ENCODE peak calls at places on chromosomes 1 and 21, in nine cellular contexts. N is CD4-positive, alpha-beta T cell; R is iPS-NIHi11; W is Caco-2; B is kidney tubule cell; S is CD4-positive, alpha-beta memory T cell; J is cardiac fibroblast; I is fibroblast of the conjunctiva; U is fibroblast of mammary gland. Q is an unnamed sample.
A peak's percentile ranks its signal among the peaks of the same experiment; 100 is the strongest.

GRCh38 chr1:205914730-205915129 is 28.5 kb downstream of the SLC26A9 start:
- DNase-seq in N (no peak), R (no peak), W (no peak), B (no peak), S (no peak), J (no peak), I (no peak), U (no peak), Q (no peak)

GRCh38 chr1:151653397-151653796 is 41.5 kb downstream of the SNX27 start:
- DNase-seq in N (no peak), R (no peak), W (no peak), B (peak; percentile 6), S (no peak), J (peak; percentile 85), I (peak; percentile 5), U (peak; percentile 73), Q (no peak)

GRCh38 chr1:245084551-245084950 is 70.2 kb upstream of the KIF26B start:
- DNase-seq in N (no peak), R (no peak), W (no peak), B (peak; percentile 32), S (no peak), J (no peak), I (no peak), U (peak; percentile 35), Q (peak; percentile 15)

GRCh38 chr1:46203738-46204405 is 738 bp downstream of the LURAP1 start:
- DNase-seq in N (no peak), R (peak; percentile 31), W (no peak), B (no peak), S (no peak), J (no peak), I (no peak), U (no peak), Q (no peak)

GRCh38 chr1:147834189-147834588 is 68.4 kb upstream of the GJA8 start:
- DNase-seq in N (no peak), R (no peak), W (no peak), B (no peak), S (no peak), J (no peak), I (no peak), U (no peak), Q (no peak)

GRCh38 chr1:121587777-121588176 is 403.0 kb downstream of the SRGAP2C start:
- DNase-seq in N (no peak), R (no peak), W (no peak), B (peak; percentile 45), S (no peak), J (peak; percentile 1), I (no peak), U (peak; percentile 1), Q (no peak)

GRCh38 chr1:18998016-18998724 is 41.7 kb upstream of the IFFO2 start:
- DNase-seq in N (no peak), R (no peak), W (no peak), B (peak; percentile 57), S (no peak), J (no peak), I (no peak), U (no peak), Q (no peak)

GRCh38 chr1:94044290-94044790 is 76.6 kb downstream of the ABCA4 start:
- DNase-seq in N (no peak), R (no peak), W (no peak), B (peak; percentile 37), S (no peak), J (peak; percentile 42), I (no peak), U (no peak), Q (no peak)

GRCh38 chr21:42558846-42559245 is 45.2 kb downstream of the SLC37A1 start:
- DNase-seq in N (no peak), R (no peak), W (no peak), B (peak; percentile 56), S (no peak), J (no peak), I (no peak), U (no peak), Q (no peak)

GRCh38 chr1:7284839-7285435 is 486.2 kb upstream of the VAMP3 start:
- DNase-seq in N (no peak), R (no peak), W (no peak), B (peak; percentile 47), S (no peak), J (no peak), I (no peak), U (peak; percentile 50), Q (no peak)

GRCh38 chr1:212215910-212216309 is 69.3 kb upstream of the PPP2R5A start:
- DNase-seq in N (no peak), R (no peak), W (no peak), B (no peak), S (no peak), J (no peak), I (no peak), U (no peak), Q (no peak)

GRCh38 chr1:19153169-19153568 is 56.9 kb downstream of the UBR4 start:
- DNase-seq in N (no peak), R (no peak), W (no peak), B (no peak), S (no peak), J (no peak), I (no peak), U (no peak), Q (no peak)

GRCh38 chr1:85326381-85326780 is 49.9 kb upstream of the BCL10 start:
- DNase-seq in N (no peak), R (no peak), W (no peak), B (no peak), S (no peak), J (no peak), I (no peak), U (no peak), Q (no peak)

GRCh38 chr1:65791860-65792670 is 630 bp upstream of the PDE4B start:
- DNase-seq in N (no peak), R (peak; percentile 10), W (no peak), B (no peak), S (no peak), J (no peak), I (no peak), U (peak; percentile 16), Q (no peak)

GRCh38 chr1:227896710-227897655 is 50.7 kb downstream of the WNT9A start:
- DNase-seq in N (no peak), R (no peak), W (no peak), B (no peak), S (no peak), J (no peak), I (no peak), U (no peak), Q (no peak)

Q was measured in ACHN.